ENCODE peak calls at places on chromosomes 16 and 17, in seven cellular contexts. One of them, this sample, is unnamed.

GRCh38 chr16:2842340-2843000 is 12.4 kb downstream of the ZG16B start:
- DNase-seq in HFFc6: no peak
- DNase-seq in nephron progenitor cell: peak; percentile 59
- DNase-seq in LNCaP clone FGC: no peak
- DNase-seq in mammary epithelial cell: no peak
- DNase-seq in activated CD8-positive, alpha-beta T cell treated with anti-CD3 and anti-CD28 coated beads for 36 hours: peak; percentile 89
- DNase-seq in cardiac fibroblast: peak; percentile 42
- DNase-seq in this sample: no peak

GRCh38 chr16:89506113-89506504 is 2.1 kb upstream of the SPG7 start:
- DNase-seq in HFFc6: no peak
- DNase-seq in nephron progenitor cell: no peak
- DNase-seq in LNCaP clone FGC: peak; percentile 55
- DNase-seq in mammary epithelial cell: no peak
- DNase-seq in activated CD8-positive, alpha-beta T cell treated with anti-CD3 and anti-CD28 coated beads for 36 hours: no peak
- DNase-seq in cardiac fibroblast: peak; percentile 73
- DNase-seq in this sample: no peak

GRCh38 chr17:55770220-55770870 is 19.5 kb downstream of the PCTP start:
- DNase-seq in HFFc6: peak; percentile 72
- DNase-seq in nephron progenitor cell: peak; percentile 14
- DNase-seq in LNCaP clone FGC: no peak
- DNase-seq in mammary epithelial cell: peak; percentile 56
- DNase-seq in activated CD8-positive, alpha-beta T cell treated with anti-CD3 and anti-CD28 coated beads for 36 hours: no peak
- DNase-seq in cardiac fibroblast: peak; percentile 78
- DNase-seq in this sample: no peak

GRCh38 chr16:20833081-20833480 is 26.8 kb downstream of the REXO5 start:
- DNase-seq in HFFc6: no peak
- DNase-seq in nephron progenitor cell: no peak
- DNase-seq in LNCaP clone FGC: no peak
- DNase-seq in mammary epithelial cell: no peak
- DNase-seq in activated CD8-positive, alpha-beta T cell treated with anti-CD3 and anti-CD28 coated beads for 36 hours: no peak
- DNase-seq in cardiac fibroblast: no peak
- DNase-seq in this sample: no peak

GRCh38 chr16:65413861-65414260 is 292.0 kb upstream of the CDH11 start:
- DNase-seq in HFFc6: no peak
- DNase-seq in nephron progenitor cell: no peak
- DNase-seq in LNCaP clone FGC: no peak
- DNase-seq in mammary epithelial cell: no peak
- DNase-seq in activated CD8-positive, alpha-beta T cell treated with anti-CD3 and anti-CD28 coated beads for 36 hours: no peak
- DNase-seq in cardiac fibroblast: no peak
- DNase-seq in this sample: no peak

GRCh38 chr16:23081675-23082119 is 67.6 kb downstream of the USP31 start:
- DNase-seq in HFFc6: peak; percentile 43
- DNase-seq in nephron progenitor cell: no peak
- DNase-seq in LNCaP clone FGC: no peak
- DNase-seq in mammary epithelial cell: peak; percentile 81
- DNase-seq in activated CD8-positive, alpha-beta T cell treated with anti-CD3 and anti-CD28 coated beads for 36 hours: no peak
- DNase-seq in cardiac fibroblast: peak; percentile 13
- DNase-seq in this sample: no peak

GRCh38 chr17:28993013-28993600 is 12.7 kb downstream of the SEZ6 start:
- DNase-seq in HFFc6: no peak
- DNase-seq in nephron progenitor cell: no peak
- DNase-seq in LNCaP clone FGC: no peak
- DNase-seq in mammary epithelial cell: peak; percentile 14
- DNase-seq in activated CD8-positive, alpha-beta T cell treated with anti-CD3 and anti-CD28 coated beads for 36 hours: no peak
- DNase-seq in cardiac fibroblast: no peak
- DNase-seq in this sample: no peak

GRCh38 chr17:5892897-5893656 is 177.1 kb upstream of the WSCD1 start:
- DNase-seq in HFFc6: no peak
- DNase-seq in nephron progenitor cell: no peak
- DNase-seq in LNCaP clone FGC: no peak
- DNase-seq in mammary epithelial cell: no peak
- DNase-seq in activated CD8-positive, alpha-beta T cell treated with anti-CD3 and anti-CD28 coated beads for 36 hours: no peak
- DNase-seq in cardiac fibroblast: no peak
- DNase-seq in this sample: no peak

GRCh38 chr17:6365187-6365943 is 69.6 kb downstream of the AIPL1 start:
- DNase-seq in HFFc6: peak; percentile 59
- DNase-seq in nephron progenitor cell: no peak
- DNase-seq in LNCaP clone FGC: no peak
- DNase-seq in mammary epithelial cell: peak; percentile 89
- DNase-seq in activated CD8-positive, alpha-beta T cell treated with anti-CD3 and anti-CD28 coated beads for 36 hours: no peak
- DNase-seq in cardiac fibroblast: peak; percentile 19
- DNase-seq in this sample: no peak

GRCh38 chr16:50638816-50639670 is 42.1 kb downstream of the SNX20 start:
- DNase-seq in HFFc6: no peak
- DNase-seq in nephron progenitor cell: no peak
- DNase-seq in LNCaP clone FGC: no peak
- DNase-seq in mammary epithelial cell: no peak
- DNase-seq in activated CD8-positive, alpha-beta T cell treated with anti-CD3 and anti-CD28 coated beads for 36 hours: no peak
- DNase-seq in cardiac fibroblast: no peak
- DNase-seq in this sample: no peak

GRCh38 chr17:3770471-3770870 is 30.5 kb downstream of the ITGAE start:
- DNase-seq in HFFc6: no peak
- DNase-seq in nephron progenitor cell: no peak
- DNase-seq in LNCaP clone FGC: no peak
- DNase-seq in mammary epithelial cell: no peak
- DNase-seq in activated CD8-positive, alpha-beta T cell treated with anti-CD3 and anti-CD28 coated beads for 36 hours: peak; percentile 88
- DNase-seq in cardiac fibroblast: no peak
- DNase-seq in this sample: no peak

GRCh38 chr16:3029499-3030127 is 5.8 kb downstream of the THOC6 start:
- DNase-seq in HFFc6: no peak
- DNase-seq in nephron progenitor cell: no peak
- DNase-seq in LNCaP clone FGC: no peak
- DNase-seq in mammary epithelial cell: no peak
- DNase-seq in activated CD8-positive, alpha-beta T cell treated with anti-CD3 and anti-CD28 coated beads for 36 hours: peak; percentile 79
- DNase-seq in cardiac fibroblast: peak; percentile 34
- DNase-seq in this sample: no peak

GRCh38 chr16:64983226-64983625 is 138.6 kb downstream of the CDH11 start:
- DNase-seq in HFFc6: no peak
- DNase-seq in nephron progenitor cell: no peak
- DNase-seq in LNCaP clone FGC: no peak
- DNase-seq in mammary epithelial cell: no peak
- DNase-seq in activated CD8-positive, alpha-beta T cell treated with anti-CD3 and anti-CD28 coated beads for 36 hours: no peak
- DNase-seq in cardiac fibroblast: no peak
- DNase-seq in this sample: no peak

GRCh38 chr17:35784895-35785294 is 10.5 kb downstream of the MMP28 start:
- DNase-seq in HFFc6: no peak
- DNase-seq in nephron progenitor cell: no peak
- DNase-seq in LNCaP clone FGC: no peak
- DNase-seq in mammary epithelial cell: peak; percentile 100
- DNase-seq in activated CD8-positive, alpha-beta T cell treated with anti-CD3 and anti-CD28 coated beads for 36 hours: no peak
- DNase-seq in cardiac fibroblast: no peak
- DNase-seq in this sample: no peak

GRCh38 chr16:88026964-88027938 is 76.0 kb downstream of the BANP start:
- DNase-seq in HFFc6: no peak
- DNase-seq in nephron progenitor cell: no peak
- DNase-seq in LNCaP clone FGC: no peak
- DNase-seq in mammary epithelial cell: no peak
- DNase-seq in activated CD8-positive, alpha-beta T cell treated with anti-CD3 and anti-CD28 coated beads for 36 hours: no peak
- DNase-seq in cardiac fibroblast: no peak
- DNase-seq in this sample: no peak

GRCh38 chr16:24288516-24288915 is 32.4 kb downstream of the CACNG3 start:
- DNase-seq in HFFc6: no peak
- DNase-seq in nephron progenitor cell: no peak
- DNase-seq in LNCaP clone FGC: no peak
- DNase-seq in mammary epithelial cell: no peak
- DNase-seq in activated CD8-positive, alpha-beta T cell treated with anti-CD3 and anti-CD28 coated beads for 36 hours: no peak
- DNase-seq in cardiac fibroblast: no peak
- DNase-seq in this sample: no peak

GRCh38 chr17:82245144-82246039 is 16.6 kb downstream of the SLC16A3 start:
- DNase-seq in HFFc6: no peak
- DNase-seq in nephron progenitor cell: no peak
- DNase-seq in LNCaP clone FGC: no peak
- DNase-seq in mammary epithelial cell: peak; percentile 43
- DNase-seq in activated CD8-positive, alpha-beta T cell treated with anti-CD3 and anti-CD28 coated beads for 36 hours: no peak
- DNase-seq in cardiac fibroblast: no peak
- DNase-seq in this sample: no peak

GRCh38 chr16:88951501-88951900 is 25.5 kb downstream of the CBFA2T3 start:
- DNase-seq in HFFc6: no peak
- DNase-seq in nephron progenitor cell: no peak
- DNase-seq in LNCaP clone FGC: no peak
- DNase-seq in mammary epithelial cell: no peak
- DNase-seq in activated CD8-positive, alpha-beta T cell treated with anti-CD3 and anti-CD28 coated beads for 36 hours: no peak
- DNase-seq in cardiac fibroblast: no peak
- DNase-seq in this sample: no peak

GRCh38 chr17:29740017-29740416 is 117.3 kb upstream of the CORO6 start:
- DNase-seq in HFFc6: no peak
- DNase-seq in nephron progenitor cell: no peak
- DNase-seq in LNCaP clone FGC: no peak
- DNase-seq in mammary epithelial cell: no peak
- DNase-seq in activated CD8-positive, alpha-beta T cell treated with anti-CD3 and anti-CD28 coated beads for 36 hours: no peak
- DNase-seq in cardiac fibroblast: no peak
- DNase-seq in this sample: no peak

GRCh38 chr17:80034977-80035686 is 540 bp downstream of the TBC1D16 start:
- DNase-seq in HFFc6: peak; percentile 25
- DNase-seq in nephron progenitor cell: peak; percentile 49
- DNase-seq in LNCaP clone FGC: no peak
- DNase-seq in mammary epithelial cell: peak; percentile 31
- DNase-seq in activated CD8-positive, alpha-beta T cell treated with anti-CD3 and anti-CD28 coated beads for 36 hours: peak; percentile 66
- DNase-seq in cardiac fibroblast: peak; percentile 38
- DNase-seq in this sample: peak; percentile 32

GRCh38 chr16:3487521-3488410 is 7.5 kb downstream of the C16orf90 start:
- DNase-seq in HFFc6: no peak
- DNase-seq in nephron progenitor cell: no peak
- DNase-seq in LNCaP clone FGC: no peak
- DNase-seq in mammary epithelial cell: no peak
- DNase-seq in activated CD8-positive, alpha-beta T cell treated with anti-CD3 and anti-CD28 coated beads for 36 hours: no peak
- DNase-seq in cardiac fibroblast: no peak
- DNase-seq in this sample: no peak

GRCh38 chr17:13429201-13429600 is 172.5 kb downstream of the HS3ST3A1 start:
- DNase-seq in HFFc6: peak; percentile 91
- DNase-seq in nephron progenitor cell: peak; percentile 12
- DNase-seq in LNCaP clone FGC: no peak
- DNase-seq in mammary epithelial cell: peak; percentile 14
- DNase-seq in activated CD8-positive, alpha-beta T cell treated with anti-CD3 and anti-CD28 coated beads for 36 hours: no peak
- DNase-seq in cardiac fibroblast: peak; percentile 50
- DNase-seq in this sample: no peak

GRCh38 chr17:13425390-13425789 is 176.3 kb downstream of the HS3ST3A1 start:
- DNase-seq in HFFc6: no peak
- DNase-seq in nephron progenitor cell: no peak
- DNase-seq in LNCaP clone FGC: no peak
- DNase-seq in mammary epithelial cell: no peak
- DNase-seq in activated CD8-positive, alpha-beta T cell treated with anti-CD3 and anti-CD28 coated beads for 36 hours: no peak
- DNase-seq in cardiac fibroblast: no peak
- DNase-seq in this sample: no peak

GRCh38 chr17:13426991-13427390 is 174.7 kb downstream of the HS3ST3A1 start:
- DNase-seq in HFFc6: no peak
- DNase-seq in nephron progenitor cell: no peak
- DNase-seq in LNCaP clone FGC: no peak
- DNase-seq in mammary epithelial cell: no peak
- DNase-seq in activated CD8-positive, alpha-beta T cell treated with anti-CD3 and anti-CD28 coated beads for 36 hours: no peak
- DNase-seq in cardiac fibroblast: no peak
- DNase-seq in this sample: no peak

DNA sequence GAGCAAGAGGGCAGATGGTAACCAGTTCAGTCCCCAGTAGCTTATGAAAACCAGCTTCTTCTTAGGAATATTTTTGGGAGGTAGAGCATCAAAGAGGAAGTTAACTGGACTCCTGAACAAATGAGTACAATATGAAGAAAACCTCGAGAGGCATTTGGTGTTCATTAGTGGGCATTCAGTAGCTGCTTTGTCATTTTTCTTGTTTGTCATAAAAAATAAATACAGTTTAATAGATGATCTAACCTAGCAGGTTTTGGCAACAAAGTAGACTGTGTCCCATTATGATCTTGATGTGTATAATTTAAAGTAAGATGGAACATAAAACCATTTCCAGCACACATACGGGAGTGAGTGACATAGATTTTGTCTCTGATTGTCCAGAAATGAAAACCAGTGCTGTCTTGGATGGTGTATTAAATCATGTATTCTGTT is 173.1 kb downstream of the HS3ST3A1 start:
- DNase-seq in HFFc6: no peak
- DNase-seq in nephron progenitor cell: no peak
- DNase-seq in LNCaP clone FGC: no peak
- DNase-seq in mammary epithelial cell: no peak
- DNase-seq in activated CD8-positive, alpha-beta T cell treated with anti-CD3 and anti-CD28 coated beads for 36 hours: no peak
- DNase-seq in cardiac fibroblast: no peak
- DNase-seq in this sample: no peak
- TF ChIP-seq CTCF in HFFc6: no peak
- TF ChIP-seq CTCF in nephron progenitor cell: no peak
- TF ChIP-seq CTCF in LNCaP clone FGC: no peak
- TF ChIP-seq CTCF in mammary epithelial cell: no peak
- TF ChIP-seq CTCF in activated CD8-positive, alpha-beta T cell treated with anti-CD3 and anti-CD28 coated beads for 36 hours: no peak
- TF ChIP-seq CTCF in cardiac fibroblast: no peak
- TF ChIP-seq CTCF in this sample: no peak

GRCh38 chr16:12215302-12216105 is 239.0 kb downstream of the SNX29 start:
- DNase-seq in HFFc6: no peak
- DNase-seq in nephron progenitor cell: no peak
- DNase-seq in LNCaP clone FGC: no peak
- DNase-seq in mammary epithelial cell: no peak
- DNase-seq in activated CD8-positive, alpha-beta T cell treated with anti-CD3 and anti-CD28 coated beads for 36 hours: no peak
- DNase-seq in cardiac fibroblast: no peak
- DNase-seq in this sample: no peak
- TF ChIP-seq CTCF in HFFc6: peak; percentile 57
- TF ChIP-seq CTCF in nephron progenitor cell: peak; percentile 49
- TF ChIP-seq CTCF in LNCaP clone FGC: no peak
- TF ChIP-seq CTCF in mammary epithelial cell: no peak
- TF ChIP-seq CTCF in activated CD8-positive, alpha-beta T cell treated with anti-CD3 and anti-CD28 coated beads for 36 hours: no peak
- TF ChIP-seq CTCF in cardiac fibroblast: peak; percentile 19
- TF ChIP-seq CTCF in this sample: peak; percentile 39

GRCh38 chr16:83915081-83915480 is 16.2 kb downstream of the MLYCD start:
- DNase-seq in HFFc6: no peak
- DNase-seq in nephron progenitor cell: no peak
- DNase-seq in LNCaP clone FGC: no peak
- DNase-seq in mammary epithelial cell: no peak
- DNase-seq in activated CD8-positive, alpha-beta T cell treated with anti-CD3 and anti-CD28 coated beads for 36 hours: no peak
- DNase-seq in cardiac fibroblast: no peak
- DNase-seq in this sample: no peak
- TF ChIP-seq CTCF in HFFc6: no peak
- TF ChIP-seq CTCF in nephron progenitor cell: no peak
- TF ChIP-seq CTCF in LNCaP clone FGC: no peak
- TF ChIP-seq CTCF in mammary epithelial cell: no peak
- TF ChIP-seq CTCF in activated CD8-positive, alpha-beta T cell treated with anti-CD3 and anti-CD28 coated beads for 36 hours: no peak
- TF ChIP-seq CTCF in cardiac fibroblast: no peak
- TF ChIP-seq CTCF in this sample: no peak

GRCh38 chr17:49549691-49550678 is 25.7 kb upstream of the NXPH3 start:
- DNase-seq in HFFc6: no peak
- DNase-seq in nephron progenitor cell: no peak
- DNase-seq in LNCaP clone FGC: no peak
- DNase-seq in mammary epithelial cell: no peak
- DNase-seq in activated CD8-positive, alpha-beta T cell treated with anti-CD3 and anti-CD28 coated beads for 36 hours: no peak
- DNase-seq in cardiac fibroblast: no peak
- DNase-seq in this sample: no peak

GRCh38 chr17:49547566-49547965 is 28.1 kb upstream of the NXPH3 start:
- DNase-seq in HFFc6: no peak
- DNase-seq in nephron progenitor cell: no peak
- DNase-seq in LNCaP clone FGC: no peak
- DNase-seq in mammary epithelial cell: no peak
- DNase-seq in activated CD8-positive, alpha-beta T cell treated with anti-CD3 and anti-CD28 coated beads for 36 hours: no peak
- DNase-seq in cardiac fibroblast: no peak
- DNase-seq in this sample: no peak

GRCh38 chr17:49548051-49548505 is 27.6 kb upstream of the NXPH3 start:
- DNase-seq in HFFc6: no peak
- DNase-seq in nephron progenitor cell: no peak
- DNase-seq in LNCaP clone FGC: no peak
- DNase-seq in mammary epithelial cell: no peak
- DNase-seq in activated CD8-positive, alpha-beta T cell treated with anti-CD3 and anti-CD28 coated beads for 36 hours: no peak
- DNase-seq in cardiac fibroblast: no peak
- DNase-seq in this sample: no peak

GRCh38 chr17:49549311-49549605 is 26.4 kb upstream of the NXPH3 start:
- DNase-seq in HFFc6: no peak
- DNase-seq in nephron progenitor cell: no peak
- DNase-seq in LNCaP clone FGC: no peak
- DNase-seq in mammary epithelial cell: no peak
- DNase-seq in activated CD8-positive, alpha-beta T cell treated with anti-CD3 and anti-CD28 coated beads for 36 hours: no peak
- DNase-seq in cardiac fibroblast: no peak
- DNase-seq in this sample: no peak

GRCh38 chr17:49548506-49549310 is 27.0 kb upstream of the NXPH3 start:
- DNase-seq in HFFc6: peak; percentile 28
- DNase-seq in nephron progenitor cell: no peak
- DNase-seq in LNCaP clone FGC: no peak
- DNase-seq in mammary epithelial cell: peak; percentile 51
- DNase-seq in activated CD8-positive, alpha-beta T cell treated with anti-CD3 and anti-CD28 coated beads for 36 hours: peak; percentile 35
- DNase-seq in cardiac fibroblast: peak; percentile 67
- DNase-seq in this sample: no peak
- TF ChIP-seq CTCF in HFFc6: peak; percentile 84
- TF ChIP-seq CTCF in nephron progenitor cell: peak; percentile 28
- TF ChIP-seq CTCF in LNCaP clone FGC: peak; percentile 75
- TF ChIP-seq CTCF in mammary epithelial cell: peak; percentile 77
- TF ChIP-seq CTCF in activated CD8-positive, alpha-beta T cell treated with anti-CD3 and anti-CD28 coated beads for 36 hours: no peak
- TF ChIP-seq CTCF in cardiac fibroblast: peak; percentile 84
- TF ChIP-seq CTCF in this sample: peak; percentile 50

This sample was measured in progenitor cell of endocrine pancreas.